ENCODE peak calls at places on chromosomes 5 and 9, in seven cellular contexts. One of them, this sample, is unnamed.

GRCh38 chr9:75855509-75855908 is 35.0 kb upstream of the PCSK5 start:
- DNase-seq in T-helper 9 cell: no peak
- DNase-seq in cardiac fibroblast: peak
- DNase-seq in NCI-H146: no peak
- DNase-seq in HCT116: peak
- DNase-seq in A549: peak
- DNase-seq in HuH-7: no peak
- DNase-seq in this sample: peak

GRCh38 chr9:114603183-114603582 is 7.9 kb upstream of the TMEM268 start:
- DNase-seq in T-helper 9 cell: no peak
- DNase-seq in cardiac fibroblast: no peak
- DNase-seq in NCI-H146: no peak
- DNase-seq in HCT116: no peak
- DNase-seq in A549: no peak
- DNase-seq in HuH-7: no peak
- DNase-seq in this sample: no peak

GRCh38 chr9:117744856-117745389 is 40.7 kb downstream of the TLR4 start:
- DNase-seq in T-helper 9 cell: no peak
- DNase-seq in cardiac fibroblast: no peak
- DNase-seq in NCI-H146: no peak
- DNase-seq in HCT116: no peak
- DNase-seq in A549: no peak
- DNase-seq in HuH-7: no peak
- DNase-seq in this sample: no peak

GRCh38 chr5:103041071-103041676 is 78.8 kb downstream of the GIN1 start:
- DNase-seq in T-helper 9 cell: no peak
- DNase-seq in cardiac fibroblast: peak
- DNase-seq in NCI-H146: peak
- DNase-seq in HCT116: peak
- DNase-seq in A549: peak
- DNase-seq in HuH-7: no peak
- DNase-seq in this sample: peak

GRCh38 chr9:126986506-126986951 is 71.9 kb downstream of the RALGPS1 start:
- DNase-seq in T-helper 9 cell: no peak
- DNase-seq in cardiac fibroblast: no peak
- DNase-seq in NCI-H146: no peak
- DNase-seq in HCT116: peak
- DNase-seq in A549: peak
- DNase-seq in HuH-7: peak
- DNase-seq in this sample: no peak

GRCh38 chr9:37449877-37450632 is 15.2 kb downstream of the ZBTB5 start:
- DNase-seq in T-helper 9 cell: no peak
- DNase-seq in cardiac fibroblast: no peak
- DNase-seq in NCI-H146: no peak
- DNase-seq in HCT116: no peak
- DNase-seq in A549: no peak
- DNase-seq in HuH-7: no peak
- DNase-seq in this sample: no peak

GRCh38 chr5:122192883-122193496 is 63.6 kb downstream of the ZNF474 start:
- DNase-seq in T-helper 9 cell: no peak
- DNase-seq in cardiac fibroblast: peak
- DNase-seq in NCI-H146: peak
- DNase-seq in HCT116: peak
- DNase-seq in A549: peak
- DNase-seq in HuH-7: peak
- DNase-seq in this sample: peak

GRCh38 chr5:1809416-1810035 is 8.3 kb downstream of the NDUFS6 start:
- DNase-seq in T-helper 9 cell: no peak
- DNase-seq in cardiac fibroblast: no peak
- DNase-seq in NCI-H146: no peak
- DNase-seq in HCT116: no peak
- DNase-seq in A549: no peak
- DNase-seq in HuH-7: no peak
- DNase-seq in this sample: no peak

GRCh38 chr9:13557724-13558123 is 278.2 kb upstream of the MPDZ start:
- DNase-seq in T-helper 9 cell: no peak
- DNase-seq in cardiac fibroblast: no peak
- DNase-seq in NCI-H146: no peak
- DNase-seq in HCT116: no peak
- DNase-seq in A549: no peak
- DNase-seq in HuH-7: no peak
- DNase-seq in this sample: no peak

GRCh38 chr9:77177894-77178794 is 810 bp downstream of the VPS13A start:
- DNase-seq in T-helper 9 cell: peak
- DNase-seq in cardiac fibroblast: peak
- DNase-seq in NCI-H146: peak
- DNase-seq in HCT116: no peak
- DNase-seq in A549: peak
- DNase-seq in HuH-7: peak
- DNase-seq in this sample: peak

GRCh38 chr9:87725900-87726709 is at the start of gene CTSL:
- DNase-seq in T-helper 9 cell: peak
- DNase-seq in cardiac fibroblast: peak
- DNase-seq in NCI-H146: no peak
- DNase-seq in HCT116: peak
- DNase-seq in A549: peak
- DNase-seq in HuH-7: peak
- DNase-seq in this sample: peak

GRCh38 chr9:120110520-120110919 is 469.4 kb downstream of the CDK5RAP2 start:
- DNase-seq in T-helper 9 cell: no peak
- DNase-seq in cardiac fibroblast: no peak
- DNase-seq in NCI-H146: no peak
- DNase-seq in HCT116: no peak
- DNase-seq in A549: no peak
- DNase-seq in HuH-7: no peak
- DNase-seq in this sample: no peak

GRCh38 chr9:135823036-135823435 is 84.3 kb downstream of the CAMSAP1 start:
- DNase-seq in T-helper 9 cell: no peak
- DNase-seq in cardiac fibroblast: no peak
- DNase-seq in NCI-H146: no peak
- DNase-seq in HCT116: no peak
- DNase-seq in A549: no peak
- DNase-seq in HuH-7: no peak
- DNase-seq in this sample: no peak

GRCh38 chr9:2269778-2270177 is 254.6 kb downstream of the SMARCA2 start:
- DNase-seq in T-helper 9 cell: no peak
- DNase-seq in cardiac fibroblast: no peak
- DNase-seq in NCI-H146: no peak
- DNase-seq in HCT116: no peak
- DNase-seq in A549: no peak
- DNase-seq in HuH-7: no peak
- DNase-seq in this sample: no peak

GRCh38 chr9:134067904-134068741 is at the start of gene BRD3:
- DNase-seq in T-helper 9 cell: peak
- DNase-seq in cardiac fibroblast: peak
- DNase-seq in NCI-H146: peak
- DNase-seq in HCT116: peak
- DNase-seq in A549: peak
- DNase-seq in HuH-7: peak
- DNase-seq in this sample: peak

GRCh38 chr9:97593960-97594359 is 39.2 kb downstream of the TSTD2 start:
- DNase-seq in T-helper 9 cell: no peak
- DNase-seq in cardiac fibroblast: no peak
- DNase-seq in NCI-H146: no peak
- DNase-seq in HCT116: no peak
- DNase-seq in A549: no peak
- DNase-seq in HuH-7: no peak
- DNase-seq in this sample: no peak

GRCh38 chr9:136644593-136645342 is 17.9 kb upstream of the EGFL7 start:
- DNase-seq in T-helper 9 cell: peak
- DNase-seq in cardiac fibroblast: peak
- DNase-seq in NCI-H146: no peak
- DNase-seq in HCT116: peak
- DNase-seq in A549: no peak
- DNase-seq in HuH-7: no peak
- DNase-seq in this sample: peak

This sample was measured in mesenchymal stem cell.